ENCODE peak calls at places on chromosomes 6 and 20, in six cellular contexts. P, F, N, M, Q and Z are unnamed samples.

GRCh38 chr6:135085700-135086413 is 31.2 kb upstream of the HBS1L start:
- DNase-seq in P (no peak), F (no peak), N (no peak), M (no peak), Q (no peak), Z (no peak)

GRCh38 chr20:21607971-21608735 is 94.3 kb upstream of the NKX2-2 start:
- DNase-seq in P (no peak), F (no peak), N (peak), M (no peak), Q (no peak), Z (no peak)

GRCh38 chr6:105642708-105643107 is 239.8 kb upstream of the PREP start:
- DNase-seq in P (no peak), F (no peak), N (no peak), M (no peak), Q (no peak), Z (peak)

GRCh38 chr6:26520088-26520839 is 17.9 kb upstream of the HMGN4 start:
- DNase-seq in P (no peak), F (no peak), N (no peak), M (no peak), Q (no peak), Z (peak)

GRCh38 chr6:108655840-108656650 is 95.3 kb downstream of the FOXO3 start:
- DNase-seq in P (peak), F (no peak), N (no peak), M (no peak), Q (no peak), Z (peak)

GRCh38 chr20:60249436-60249835 is 291.2 kb downstream of the CDH26 start:
- DNase-seq in P (no peak), F (no peak), N (peak), M (no peak), Q (no peak), Z (peak)

GRCh38 chr6:49980898-49981297 is 11.5 kb upstream of the DEFB113 start:
- DNase-seq in P (no peak), F (no peak), N (no peak), M (no peak), Q (no peak), Z (peak)

GRCh38 chr20:46605181-46605580 is 46.1 kb downstream of the SLC13A3 start:
- DNase-seq in P (no peak), F (no peak), N (no peak), M (no peak), Q (no peak), Z (no peak)

GRCh38 chr6:25250878-25251277 is 28.3 kb upstream of the CARMIL1 start:
- DNase-seq in P (no peak), F (no peak), N (peak), M (peak), Q (peak), Z (peak)

GRCh38 chr20:58659841-58660240 is 8.8 kb downstream of the STX16 start:
- DNase-seq in P (no peak), F (peak), N (peak), M (no peak), Q (no peak), Z (no peak)

GRCh38 chr6:38259736-38260135 is 380.0 kb downstream of the BTBD9 start:
- DNase-seq in P (no peak), F (no peak), N (no peak), M (no peak), Q (no peak), Z (peak)

GRCh38 chr6:1716845-1717244 is 107.1 kb downstream of the FOXC1 start:
- DNase-seq in P (no peak), F (no peak), N (no peak), M (no peak), Q (no peak), Z (peak)

GRCh38 chr6:157954150-157955117 is 27.2 kb upstream of the SYNJ2 start:
- DNase-seq in P (peak), F (peak), N (peak), M (no peak), Q (no peak), Z (peak)

GRCh38 chr20:5190444-5190843 is 63.6 kb downstream of the CDS2 start:
- DNase-seq in P (no peak), F (no peak), N (no peak), M (peak), Q (no peak), Z (no peak)

GRCh38 chr20:20092852-20093251 is 40.5 kb downstream of the CFAP61 start:
- DNase-seq in P (no peak), F (no peak), N (no peak), M (no peak), Q (no peak), Z (no peak)

GRCh38 chr6:53818845-53819609 is 24.2 kb downstream of the LRRC1 start:
- DNase-seq in P (no peak), F (no peak), N (no peak), M (no peak), Q (no peak), Z (no peak)

GRCh38 chr6:22622390-22622789 is 53.0 kb downstream of the HDGFL1 start:
- DNase-seq in P (no peak), F (no peak), N (no peak), M (no peak), Q (no peak), Z (no peak)

GRCh38 chr6:162119349-162119748 is 608.2 kb downstream of the PRKN start:
- DNase-seq in P (no peak), F (peak), N (no peak), M (no peak), Q (no peak), Z (peak)

GRCh38 chr6:99997141-99997540 is 3.1 kb upstream of the MCHR2 start:
- DNase-seq in P (no peak), F (no peak), N (no peak), M (no peak), Q (no peak), Z (no peak)

GRCh38 chr6:168016176-168016620 is 18.7 kb downstream of the KIF25 start:
- DNase-seq in P (no peak), F (no peak), N (no peak), M (no peak), Q (no peak), Z (no peak)

GRCh38 chr20:45902199-45902701 is 9.7 kb downstream of the PLTP start:
- DNase-seq in P (no peak), F (no peak), N (no peak), M (no peak), Q (no peak), Z (no peak)

GRCh38 chr20:34720266-34720665 is 16.1 kb downstream of the TP53INP2 start:
- DNase-seq in P (no peak), F (no peak), N (no peak), M (no peak), Q (no peak), Z (no peak)

GRCh38 chr6:29793036-29793356 is 34.6 kb upstream of the HLA-G start:
- DNase-seq in P (no peak), F (no peak), N (no peak), M (no peak), Q (no peak), Z (no peak)

DNA sequence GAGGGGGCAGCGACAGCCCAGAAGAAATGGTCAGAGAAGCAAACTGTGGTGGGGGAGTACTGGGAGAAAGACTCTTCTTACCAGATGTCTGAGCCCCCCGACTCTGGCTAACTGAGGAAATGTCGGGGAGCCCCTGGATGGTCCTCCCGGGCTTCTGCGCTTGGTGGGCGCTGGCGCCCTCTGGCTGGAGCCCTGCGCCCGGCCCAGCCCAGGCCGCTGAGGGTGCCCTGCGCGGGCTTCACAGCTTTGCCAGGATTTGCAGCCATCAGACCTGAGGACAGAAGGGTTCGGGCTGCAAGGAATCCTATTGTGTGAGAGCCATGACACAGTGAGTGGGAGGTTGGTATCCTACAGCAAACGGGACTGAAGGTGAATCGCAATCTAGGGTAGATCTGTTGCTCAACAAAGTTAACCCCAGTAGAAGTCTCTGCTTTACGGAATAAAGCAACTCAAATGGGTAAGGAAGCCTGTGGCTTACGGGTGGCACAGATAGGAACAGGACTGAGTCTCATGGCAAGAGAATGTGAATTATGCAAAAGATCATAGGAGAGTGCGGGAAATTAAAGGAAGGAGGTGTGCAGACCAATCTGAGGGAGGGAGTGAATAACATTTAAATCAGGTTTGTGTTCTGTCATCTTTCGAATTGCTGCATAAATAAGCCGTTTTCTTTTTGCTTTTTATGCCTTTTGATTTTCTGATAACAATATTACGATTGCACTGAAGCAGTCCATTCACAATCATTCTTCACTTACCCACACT is 719 bp upstream of the RCAN2 start:
- DNase-seq in P (peak), F (peak), N (peak), M (no peak), Q (peak), Z (peak)
- TF ChIP-seq EZH2 in P (no peak), F (no peak), N (no peak), M (no peak), Q (no peak), Z (no peak)

GRCh38 chr6:34142046-34142445 is 3.8 kb downstream of the GRM4 start:
- DNase-seq in P (no peak), F (no peak), N (no peak), M (no peak), Q (no peak), Z (no peak)

GRCh38 chr6:34143884-34144580 is 1.9 kb downstream of the GRM4 start:
- DNase-seq in P (peak), F (peak), N (no peak), M (no peak), Q (no peak), Z (peak)

GRCh38 chr6:34142599-34142998 is 3.3 kb downstream of the GRM4 start:
- DNase-seq in P (peak), F (peak), N (no peak), M (peak), Q (no peak), Z (no peak)

GRCh38 chr6:34144581-34145160 is 1.2 kb downstream of the GRM4 start:
- DNase-seq in P (no peak), F (no peak), N (no peak), M (no peak), Q (no peak), Z (peak)

DNA sequence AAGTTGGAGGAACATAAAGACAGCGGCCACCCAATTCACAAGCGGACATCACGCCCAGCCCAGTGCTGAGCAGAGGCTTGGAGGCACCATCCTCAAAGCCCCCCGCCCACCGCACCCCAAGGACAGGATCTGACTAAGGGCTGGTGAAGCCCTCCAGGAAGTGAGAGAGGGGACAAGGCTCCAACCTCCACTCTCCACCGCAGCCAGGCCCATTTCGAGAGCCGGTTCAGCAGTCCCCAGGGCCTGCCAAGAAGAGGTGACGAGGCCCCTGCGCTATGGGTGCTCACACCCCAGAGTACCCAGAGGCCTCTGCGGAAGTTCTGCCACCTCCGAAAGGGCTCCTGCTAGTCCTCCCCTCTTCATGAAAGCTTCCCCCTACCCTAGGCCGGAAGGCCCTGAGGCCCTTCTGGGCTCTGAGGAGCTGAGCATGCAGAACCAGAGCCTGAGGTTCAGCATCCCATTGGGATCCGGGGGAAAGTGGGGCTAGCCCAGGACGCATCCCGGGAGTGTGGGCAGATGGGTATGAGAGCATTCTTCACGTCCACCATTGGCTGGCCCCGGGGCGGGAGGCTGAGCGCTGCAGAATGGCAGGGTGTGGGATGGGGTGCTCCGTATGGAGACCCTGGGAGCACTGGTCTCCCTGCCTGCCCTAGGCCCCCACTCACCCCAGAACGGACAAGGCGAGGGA is 2.5 kb downstream of the GRM4 start:
- DNase-seq in P (no peak), F (no peak), N (no peak), M (no peak), Q (no peak), Z (no peak)
- TF ChIP-seq EZH2 in P (no peak), F (no peak), N (no peak), M (no peak), Q (no peak), Z (no peak)

DNA sequence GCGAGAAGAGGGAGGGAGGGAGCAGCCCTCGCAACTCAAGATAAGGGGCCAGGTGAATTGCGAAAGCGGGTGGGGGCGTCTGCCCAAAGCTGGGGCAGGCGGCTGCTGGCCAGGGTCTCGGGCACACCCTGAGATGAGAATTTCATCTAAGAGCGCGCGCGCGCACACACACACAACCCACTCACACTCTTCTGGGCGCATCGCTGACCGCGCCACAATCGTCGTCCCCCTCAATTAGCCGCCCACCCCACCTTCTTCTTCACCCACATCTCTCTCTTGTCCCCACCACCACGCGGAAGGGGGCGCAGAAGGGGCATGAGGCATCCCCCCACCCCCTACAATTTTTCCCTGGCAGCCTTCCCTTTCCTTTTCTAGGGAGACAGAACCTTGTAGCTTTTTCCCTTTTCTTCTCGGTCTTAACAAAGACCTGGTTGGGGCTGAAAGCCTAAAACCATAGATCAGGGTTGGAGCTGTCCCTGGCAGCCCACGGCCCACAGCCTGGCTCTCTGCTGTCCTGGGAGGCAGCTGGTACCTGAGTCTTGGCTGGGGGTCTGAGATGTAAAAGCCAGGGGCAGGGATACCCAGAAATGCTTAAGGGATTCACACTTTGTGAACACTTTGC is 737 bp upstream of the PTPRT start:
- DNase-seq in P (no peak), F (peak), N (no peak), M (no peak), Q (no peak), Z (no peak)
- TF ChIP-seq EZH2 in P (peak), F (no peak), N (no peak), M (no peak), Q (no peak), Z (no peak)

GRCh38 chr20:49318091-49318429 is 40.2 kb upstream of the ZNFX1 start:
- DNase-seq in P (no peak), F (peak), N (no peak), M (no peak), Q (no peak), Z (no peak)
- TF ChIP-seq EZH2 in P (no peak), F (no peak), N (no peak), M (no peak), Q (no peak), Z (peak)